ENCODE peak calls at places on chromosome 19, in eight cellular contexts. L is Peyer's patch; B is neural progenitor cell; Z is CD4-positive, CD25-positive, alpha-beta regulatory T cell; C is mammary epithelial cell; S is body of pancreas; G is fibroblast of lung; I is SJCRH30. K is an unnamed sample.

GRCh38 chr19:31639306-31639705 is 290.1 kb upstream of the TSHZ3 start:
- DNase-seq in L (no peak), B (no peak), Z (no peak), C (peak; percentile 55), S (no peak), G (peak; percentile 45), I (peak; percentile 34), K (no peak)

GRCh38 chr19:44792286-44792685 is 14.6 kb downstream of the CBLC start:
- DNase-seq in L (no peak), B (no peak), Z (no peak), C (no peak), S (no peak), G (no peak), I (peak; percentile 72), K (no peak)

GRCh38 chr19:52492991-52493470 is 34.4 kb upstream of the ZNF808 start:
- DNase-seq in L (no peak), B (peak; percentile 81), Z (no peak), C (no peak), S (no peak), G (no peak), I (no peak), K (no peak)

GRCh38 chr19:6127716-6128335 is 7.6 kb upstream of the ACSBG2 start:
- DNase-seq in L (no peak), B (no peak), Z (no peak), C (no peak), S (no peak), G (no peak), I (no peak), K (no peak)

GRCh38 chr19:12603714-12604113 is 6.9 kb downstream of the ZNF490 start:
- DNase-seq in L (peak; percentile 39), B (no peak), Z (peak; percentile 10), C (no peak), S (no peak), G (peak; percentile 83), I (peak; percentile 24), K (no peak)

GRCh38 chr19:6720369-6721112 is at the start of gene C3:
- DNase-seq in L (no peak), B (no peak), Z (no peak), C (peak; percentile 91), S (peak; percentile 73), G (no peak), I (no peak), K (no peak)

GRCh38 chr19:55648657-55649578 is 906 bp downstream of the CCDC106 start:
- DNase-seq in L (no peak), B (no peak), Z (no peak), C (no peak), S (no peak), G (no peak), I (no peak), K (no peak)

GRCh38 chr19:20153281-20153680 is 13.7 kb upstream of the ZNF486 start:
- DNase-seq in L (no peak), B (no peak), Z (no peak), C (no peak), S (no peak), G (no peak), I (no peak), K (no peak)

GRCh38 chr19:3609779-3610719 is 3.4 kb upstream of the TBXA2R start:
- DNase-seq in L (no peak), B (no peak), Z (no peak), C (no peak), S (no peak), G (no peak), I (no peak), K (no peak)

GRCh38 chr19:38317104-38317612 is 1.4 kb upstream of the YIF1B start:
- DNase-seq in L (peak; percentile 59), B (no peak), Z (no peak), C (no peak), S (no peak), G (no peak), I (no peak), K (no peak)

GRCh38 chr19:31334849-31335624 is 14.2 kb downstream of the TSHZ3 start:
- DNase-seq in L (no peak), B (no peak), Z (no peak), C (peak; percentile 76), S (no peak), G (peak; percentile 53), I (no peak), K (no peak)

GRCh38 chr19:42251572-42251990 is 3.3 kb downstream of the ERF start:
- DNase-seq in L (no peak), B (no peak), Z (no peak), C (no peak), S (no peak), G (no peak), I (no peak), K (peak; percentile 36)
- H3K4me3 ChIP-seq in L (peak overlapping the region; percentile 79), B (peak overlapping the region; percentile 93), Z (no peak overlapping the region), C (peak overlapping the region; percentile 21), S (no peak overlapping the region), G (peak overlapping the region; percentile 77), I (no peak overlapping the region), K (no peak overlapping the region)

GRCh38 chr19:49854861-49855263 is 3.9 kb downstream of the PTOV1 start:
- DNase-seq in L (no peak), B (no peak), Z (no peak), C (no peak), S (no peak), G (no peak), I (no peak), K (no peak)

GRCh38 chr19:49850487-49851342 is at the start of gene PTOV1:
- DNase-seq in L (peak; percentile 90), B (peak; percentile 96), Z (peak; percentile 82), C (peak; percentile 81), S (peak; percentile 94), G (peak; percentile 86), I (peak; percentile 89), K (peak; percentile 93)

GRCh38 chr19:49853852-49854849 is 3.2 kb downstream of the PTOV1 start:
- DNase-seq in L (no peak), B (no peak), Z (no peak), C (no peak), S (no peak), G (no peak), I (no peak), K (no peak)

GRCh38 chr19:49851456-49852259 is 699 bp downstream of the PTOV1 start:
- DNase-seq in L (peak; percentile 45), B (peak; percentile 88), Z (peak; percentile 27), C (no peak), S (no peak), G (peak; percentile 55), I (peak; percentile 59), K (peak; percentile 24)

DNA sequence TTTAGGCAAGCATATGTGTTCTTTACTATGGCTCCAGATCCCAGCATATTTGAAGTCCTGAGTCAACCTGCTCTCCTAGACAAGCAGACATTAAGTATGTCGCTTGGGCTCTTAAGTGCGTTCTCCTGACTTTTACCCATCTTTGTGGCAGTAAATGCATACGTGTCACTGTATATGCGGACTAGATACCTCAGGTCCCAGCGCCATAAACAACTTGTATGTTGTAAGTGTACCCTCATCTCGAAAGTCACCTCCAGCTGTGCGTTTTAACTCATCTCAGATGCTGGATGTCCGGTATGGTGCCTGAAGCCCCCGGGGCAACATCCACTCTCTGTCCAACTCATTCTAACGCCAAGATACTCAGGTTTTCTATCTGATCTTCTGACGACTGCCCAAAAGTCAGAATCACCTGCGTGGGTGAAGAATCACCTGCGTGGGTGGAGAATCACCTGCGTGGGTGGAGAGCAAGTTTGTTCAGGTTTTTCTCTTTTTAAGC is 1.7 kb downstream of the PTOV1 start:
- DNase-seq in L (no peak), B (no peak), Z (no peak), C (no peak), S (no peak), G (no peak), I (no peak), K (no peak)
- H3K27ac ChIP-seq in L (no peak overlapping the region), B (no peak overlapping the region), Z (no peak overlapping the region), C (no peak overlapping the region), S (no peak overlapping the region), G (no peak overlapping the region), I (no peak overlapping the region), K (no peak overlapping the region)

GRCh38 chr19:16359074-16359473 is 34.4 kb downstream of the KLF2 start:
- DNase-seq in L (peak; percentile 50), B (no peak), Z (no peak), C (no peak), S (no peak), G (no peak), I (no peak), K (no peak)

GRCh38 chr19:16358456-16358855 is 33.8 kb downstream of the KLF2 start:
- DNase-seq in L (no peak), B (no peak), Z (no peak), C (no peak), S (no peak), G (no peak), I (no peak), K (no peak)

GRCh38 chr19:16351133-16351809 is 26.6 kb downstream of the KLF2 start:
- DNase-seq in L (no peak), B (no peak), Z (no peak), C (no peak), S (no peak), G (peak; percentile 48), I (no peak), K (no peak)

GRCh38 chr19:16359964-16360363 is 35.3 kb downstream of the KLF2 start:
- DNase-seq in L (no peak), B (no peak), Z (no peak), C (no peak), S (no peak), G (no peak), I (no peak), K (no peak)

DNA sequence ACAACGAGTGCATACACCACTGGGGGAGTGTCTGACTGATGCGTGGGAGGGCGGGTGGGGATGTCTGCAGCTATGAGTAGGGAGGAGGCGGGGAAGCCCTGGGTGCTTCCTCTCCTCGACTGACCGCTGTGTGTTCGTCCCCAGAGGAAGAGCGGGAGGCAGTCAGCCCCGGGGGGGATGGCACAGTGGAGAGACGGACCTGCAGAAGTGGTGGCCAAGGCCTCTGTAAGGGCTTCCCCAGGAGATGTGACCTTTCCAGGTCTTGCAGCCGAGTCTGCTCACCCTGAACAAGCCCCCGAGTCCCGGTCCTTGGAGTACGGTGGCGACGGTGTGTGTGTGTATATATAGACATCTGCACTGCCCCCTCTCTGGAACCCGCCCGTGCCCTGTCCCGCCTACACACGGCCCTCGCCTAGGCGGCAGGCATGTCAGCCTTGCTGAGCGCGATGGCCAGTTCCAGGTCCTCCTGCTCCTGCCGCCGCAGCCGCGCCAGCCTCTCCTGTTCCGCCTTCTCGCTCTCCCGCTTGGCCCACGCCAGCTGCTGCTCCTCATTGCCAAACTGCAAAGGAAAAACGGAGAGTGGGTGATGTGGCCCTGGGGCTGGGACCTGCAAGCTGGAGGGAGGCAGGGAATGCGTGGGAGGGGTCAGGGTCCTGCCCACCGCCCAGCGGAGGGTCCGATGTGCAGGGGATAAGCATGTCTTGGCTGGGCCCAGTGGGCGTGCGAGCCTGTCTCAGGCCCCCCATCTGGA is 30.8 kb downstream of the KLF2 start:
- DNase-seq in L (peak; percentile 44), B (no peak), Z (no peak), C (peak; percentile 21), S (no peak), G (peak; percentile 19), I (no peak), K (no peak)
- H3K4me3 ChIP-seq in L (no peak overlapping the region), B (no peak overlapping the region), Z (peak overlapping the region; percentile 19), C (peak overlapping the region; percentile 6), S (no peak overlapping the region), G (no peak overlapping the region), I (no peak overlapping the region), K (no peak overlapping the region)

DNA sequence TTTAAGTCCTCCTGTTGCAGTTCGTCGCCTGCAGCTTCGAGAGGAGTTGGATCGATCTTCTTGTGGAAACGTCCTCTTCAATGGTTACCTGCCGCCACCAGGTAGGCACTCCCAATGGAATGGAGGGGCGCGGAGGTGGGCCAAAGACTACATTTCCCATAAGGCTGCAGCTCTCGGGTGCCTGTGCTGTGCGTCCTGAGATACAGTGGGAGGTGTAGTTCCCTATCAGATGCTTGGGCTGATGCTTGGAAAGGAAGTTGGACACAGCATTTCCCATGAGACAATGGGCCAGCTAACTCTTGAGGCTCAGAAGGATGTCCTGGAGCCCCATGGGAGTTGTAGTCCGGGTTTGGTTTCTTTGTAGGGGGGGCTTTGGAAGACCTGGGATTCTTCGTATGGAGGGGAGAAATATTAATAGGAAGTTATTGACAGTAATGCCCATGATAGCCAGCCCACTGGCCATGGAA is 1.8 kb downstream of the SHKBP1 start:
- DNase-seq in L (no peak), B (peak; percentile 72), Z (no peak), C (no peak), S (no peak), G (peak; percentile 46), I (peak; percentile 43), K (peak; percentile 32)
- H3K27ac ChIP-seq in L (no peak overlapping the region), B (no peak overlapping the region), Z (no peak overlapping the region), C (no peak overlapping the region), S (no peak overlapping the region), G (no peak overlapping the region), I (no peak overlapping the region), K (no peak overlapping the region)

K was measured in small intestine.